ENCODE peak calls at places on chromosomes 4 and X, in seven cellular contexts. R is breast epithelium, J is A549, E is pancreas, U is small intestine, M is GM23248, H is sigmoid colon. F is an unnamed sample.

GRCh38 chr4:109916003-109916399 is 3.3 kb downstream of the EGF start:
- DNase-seq in R (no peak), J (no peak), E (no peak), U (no peak), M (no peak), H (no peak), F (no peak)

GRCh38 chr4:8727546-8728510 is 135.3 kb downstream of the CPZ start:
- DNase-seq in R (peak; percentile 14), J (no peak), E (no peak), U (no peak), M (no peak), H (peak; percentile 56), F (no peak)

GRCh38 chr4:138961687-138962086 is 53.9 kb upstream of the NOCT start:
- DNase-seq in R (no peak), J (no peak), E (no peak), U (no peak), M (no peak), H (no peak), F (no peak)

GRCh38 chrX:72020788-72021187 is 110.1 kb downstream of the NHSL2 start:
- DNase-seq in R (no peak), J (no peak), E (no peak), U (no peak), M (no peak), H (no peak), F (no peak)

GRCh38 chr4:126582737-126583136 is 1050.0 kb upstream of the INTU start:
- DNase-seq in R (no peak), J (no peak), E (peak; percentile 4), U (no peak), M (peak; percentile 4), H (no peak), F (no peak)

GRCh38 chr4:28427306-28428085 is 1566.9 kb downstream of the STIM2 start:
- DNase-seq in R (no peak), J (no peak), E (no peak), U (no peak), M (no peak), H (no peak), F (no peak)

GRCh38 chrX:125757794-125758564 is 408.1 kb downstream of the DCAF12L2 start:
- DNase-seq in R (no peak), J (no peak), E (peak; percentile 4), U (no peak), M (no peak), H (no peak), F (peak; percentile 43)

GRCh38 chr4:23770011-23770410 is 119.8 kb downstream of the PPARGC1A start:
- DNase-seq in R (no peak), J (no peak), E (no peak), U (no peak), M (peak; percentile 2), H (no peak), F (no peak)

GRCh38 chr4:169727616-169728015 is 30.1 kb downstream of the HPF1 start:
- DNase-seq in R (no peak), J (no peak), E (no peak), U (no peak), M (no peak), H (no peak), F (no peak)

GRCh38 chr4:168574581-168575295 is 77.9 kb downstream of the PALLD start:
- DNase-seq in R (no peak), J (no peak), E (no peak), U (no peak), M (peak; percentile 72), H (no peak), F (no peak)

GRCh38 chr4:112312610-112313239 is 15.6 kb downstream of the ALPK1 start:
- DNase-seq in R (no peak), J (no peak), E (no peak), U (no peak), M (no peak), H (no peak), F (no peak)

GRCh38 chr4:8108991-8109390 is 49.6 kb downstream of the ABLIM2 start:
- DNase-seq in R (no peak), J (no peak), E (peak; percentile 47), U (no peak), M (no peak), H (no peak), F (no peak)

GRCh38 chrX:23756165-23756564 is 13.1 kb upstream of the ACOT9 start:
- DNase-seq in R (no peak), J (peak; percentile 41), E (peak; percentile 40), U (peak; percentile 65), M (peak; percentile 64), H (peak; percentile 68), F (peak; percentile 22)

GRCh38 chr4:13860126-13860525 is 232.6 kb upstream of the BOD1L1 start:
- DNase-seq in R (no peak), J (no peak), E (no peak), U (no peak), M (no peak), H (no peak), F (no peak)

GRCh38 chr4:128385683-128386304 is 98.2 kb upstream of the PGRMC2 start:
- DNase-seq in R (no peak), J (peak; percentile 21), E (no peak), U (no peak), M (peak; percentile 56), H (no peak), F (no peak)

GRCh38 chr4:190020790-190021717 is 6.0 kb downstream of the FRG2 start:
- DNase-seq in R (peak; percentile 32), J (peak; percentile 74), E (peak; percentile 68), U (peak; percentile 32), M (peak; percentile 59), H (peak; percentile 62), F (no peak)

GRCh38 chr4:143386812-143387211 is 50.1 kb downstream of the GAB1 start:
- DNase-seq in R (no peak), J (no peak), E (no peak), U (peak; percentile 68), M (peak; percentile 20), H (no peak), F (no peak)

GRCh38 chr4:168367065-168367464 is 48.5 kb upstream of the DDX60 start:
- DNase-seq in R (no peak), J (no peak), E (no peak), U (no peak), M (no peak), H (no peak), F (no peak)

DNA sequence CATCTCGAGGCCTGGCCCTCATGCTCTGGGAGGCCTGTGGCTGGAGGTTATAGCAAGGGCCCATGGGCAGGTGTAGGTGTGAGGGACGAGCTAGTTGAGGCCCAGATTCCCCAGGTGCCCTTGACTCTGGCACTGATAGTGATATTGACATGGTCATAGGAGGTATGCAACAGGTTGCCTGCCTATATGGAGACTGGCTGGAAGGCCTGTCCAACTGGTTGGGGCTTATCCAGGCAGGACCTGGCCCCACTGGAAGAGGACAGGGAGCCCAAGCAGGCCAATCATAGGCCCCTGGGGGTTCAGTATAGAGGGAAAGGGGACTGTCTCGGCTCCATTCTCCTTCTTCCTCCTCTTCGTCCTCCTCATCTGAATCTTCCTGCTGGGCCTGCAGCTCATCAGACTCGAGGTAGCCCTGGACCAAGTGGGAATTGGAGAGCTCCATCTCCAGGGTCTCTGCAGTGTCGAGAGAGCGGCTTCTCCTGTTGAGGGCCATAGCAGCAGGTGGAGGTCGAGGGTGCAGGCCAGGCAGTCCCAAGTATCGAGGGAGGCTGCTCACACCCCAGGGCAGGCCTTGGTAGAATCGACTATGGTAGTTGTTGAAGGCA is 15.3 kb downstream of the AMER1 start:
- DNase-seq in R (no peak), J (no peak), E (no peak), U (no peak), M (no peak), H (no peak), F (no peak)
- H3K9me3 ChIP-seq in R (no peaks in the 10 kb centered on the region), J (no peaks in the 10 kb centered on the region), E (no peaks in the 10 kb centered on the region), U (no peaks in the 10 kb centered on the region), M (no peaks in the 10 kb centered on the region), H (no peaks in the 10 kb centered on the region), F (no peaks in the 10 kb centered on the region)

GRCh38 chrX:153766098-153766817 is 2.2 kb downstream of the PLXNB3 start:
- DNase-seq in R (no peak), J (no peak), E (no peak), U (no peak), M (peak; percentile 82), H (peak; percentile 77), F (no peak)

GRCh38 chrX:153763989-153764755 is at the start of gene PLXNB3:
- DNase-seq in R (peak; percentile 87), J (peak; percentile 77), E (peak; percentile 89), U (peak; percentile 68), M (peak; percentile 88), H (peak; percentile 92), F (peak; percentile 77)

GRCh38 chrX:153766871-153767673 is 3.0 kb downstream of the PLXNB3 start:
- DNase-seq in R (no peak), J (no peak), E (peak; percentile 32), U (no peak), M (no peak), H (peak; percentile 66), F (no peak)

GRCh38 chrX:153764786-153765137 is 713 bp downstream of the PLXNB3 start:
- DNase-seq in R (no peak), J (no peak), E (peak; percentile 25), U (no peak), M (no peak), H (peak; percentile 74), F (no peak)

GRCh38 chrX:153765138-153766079 is 1.4 kb downstream of the PLXNB3 start:
- DNase-seq in R (no peak), J (no peak), E (peak; percentile 46), U (no peak), M (peak; percentile 56), H (peak; percentile 78), F (no peak)
- H3K27ac ChIP-seq in R (peak overlapping the region; percentile 66), J (peak overlapping the region; percentile 82), E (peak overlapping the region; percentile 34), U (peak overlapping the region; percentile 24), M (peak overlapping the region; percentile 71), H (peak overlapping the region; percentile 86), F (peak overlapping the region; percentile 36)

GRCh38 chrX:77065896-77066295 is 381.3 kb upstream of the FGF16 start:
- DNase-seq in R (no peak), J (no peak), E (no peak), U (no peak), M (no peak), H (no peak), F (no peak)

GRCh38 chrX:77061533-77061932 is 385.7 kb upstream of the FGF16 start:
- DNase-seq in R (no peak), J (no peak), E (no peak), U (no peak), M (no peak), H (no peak), F (no peak)

DNA sequence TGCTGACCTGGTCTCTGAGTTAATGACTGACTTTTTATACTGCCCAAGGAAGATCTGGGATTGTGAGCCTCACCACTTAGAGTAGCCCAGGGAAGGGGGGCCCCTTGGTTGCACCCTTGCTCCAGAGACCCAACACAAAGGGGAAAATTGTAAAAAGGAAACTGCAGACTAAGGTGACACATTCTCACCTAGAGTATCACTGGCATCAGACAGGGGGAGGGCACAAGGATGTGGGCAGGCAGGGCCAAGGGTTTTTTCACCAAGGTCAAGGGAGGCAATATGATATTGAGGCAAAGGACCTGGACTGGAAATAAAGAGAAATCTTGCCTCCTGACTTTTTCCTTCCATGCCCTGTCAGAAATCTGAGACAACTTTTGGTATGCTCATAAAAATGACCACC is 386.2 kb upstream of the FGF16 start:
- DNase-seq in R (no peak), J (no peak), E (no peak), U (no peak), M (no peak), H (no peak), F (no peak)
- H3K9me3 ChIP-seq in R (no peaks in the 10 kb centered on the region), J (no peaks in the 10 kb centered on the region), E (no peaks in the 10 kb centered on the region), U (no peaks in the 10 kb centered on the region), M (no peaks in the 10 kb centered on the region), H (no peaks in the 10 kb centered on the region), F (no peaks in the 10 kb centered on the region)

DNA sequence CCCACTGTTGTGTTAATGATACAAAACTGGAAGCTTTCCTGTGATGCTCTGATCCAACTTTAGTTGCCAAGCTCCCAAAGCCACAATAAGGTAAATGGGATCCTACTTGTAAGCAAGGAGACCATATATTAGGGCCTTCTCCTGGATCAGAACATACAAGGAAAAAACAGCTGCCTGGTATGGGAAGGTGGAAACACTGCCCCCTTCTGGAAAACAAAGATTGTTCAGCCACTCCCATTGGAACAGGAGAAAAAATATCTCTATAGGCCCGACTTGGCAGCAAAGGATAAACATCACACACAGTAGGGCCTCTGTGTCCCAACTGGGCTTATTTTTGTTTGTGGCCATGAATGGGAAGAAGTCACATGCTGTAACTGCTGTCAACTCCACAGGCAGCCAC is 166.5 kb downstream of the TBX22 start:
- DNase-seq in R (no peak), J (no peak), E (no peak), U (no peak), M (no peak), H (no peak), F (no peak)
- H3K27ac ChIP-seq in R (no peak overlapping the region), J (no peak overlapping the region), E (no peak overlapping the region), U (no peak overlapping the region), M (no peak overlapping the region), H (no peak overlapping the region), F (no peak overlapping the region)

F was measured in heart right ventricle.